ENCODE peak calls at places on chromosomes 16 and 17, in four cellular contexts. A, U, W and F are unnamed samples.

GRCh38 chr17:22512997-22513538 is 820.7 kb downstream of the KCNJ18 start:
- DNase-seq in A (peak; percentile 53), U (peak; percentile 53), W (peak; percentile 45), F (no peak)

GRCh38 chr16:21971856-21972255 is 18.7 kb downstream of the UQCRC2 start:
- DNase-seq in A (no peak), U (no peak), W (no peak), F (no peak)

GRCh38 chr17:15909481-15909991 is 35.4 kb upstream of the ADORA2B start:
- DNase-seq in A (no peak), U (no peak), W (peak; percentile 45), F (peak; percentile 20)

GRCh38 chr16:56413381-56413780 is 12.0 kb downstream of the AMFR start:
- DNase-seq in A (no peak), U (no peak), W (no peak), F (no peak)

GRCh38 chr17:29069526-29070041 is 26.6 kb downstream of the PIPOX start:
- DNase-seq in A (peak; percentile 39), U (peak; percentile 86), W (peak; percentile 62), F (no peak)

GRCh38 chr16:71263581-71263980 is 25.6 kb downstream of the CMTR2 start:
- DNase-seq in A (no peak), U (no peak), W (no peak), F (no peak)

GRCh38 chr17:170130-170654 is 11.3 kb downstream of the DOC2B start:
- DNase-seq in A (no peak), U (no peak), W (no peak), F (no peak)

GRCh38 chr17:81354252-81354943 is 40.9 kb upstream of the BAHCC1 start:
- DNase-seq in A (peak; percentile 7), U (no peak), W (no peak), F (no peak)

GRCh38 chr17:7355053-7355452 is at the start of gene TMEM95:
- DNase-seq in A (no peak), U (no peak), W (peak; percentile 76), F (no peak)

GRCh38 chr17:65918450-65918849 is 273.5 kb downstream of the CEP112 start:
- DNase-seq in A (no peak), U (no peak), W (no peak), F (no peak)

GRCh38 chr16:26644912-26645543 is 421.7 kb upstream of the C16orf82 start:
- DNase-seq in A (no peak), U (no peak), W (no peak), F (no peak)

GRCh38 chr17:38415250-38416194 is 12.7 kb upstream of the ARHGAP23 start:
- DNase-seq in A (peak; percentile 97), U (peak; percentile 37), W (no peak), F (no peak)

GRCh38 chr17:18967806-18968744 is 16.1 kb downstream of the SLC5A10 start:
- DNase-seq in A (peak; percentile 49), U (peak; percentile 59), W (no peak), F (peak; percentile 73)

GRCh38 chr17:67150826-67151225 is 94.2 kb downstream of the HELZ start:
- DNase-seq in A (no peak), U (no peak), W (no peak), F (no peak)

GRCh38 chr16:73019456-73020362 is 28.2 kb downstream of the ZFHX3 start:
- DNase-seq in A (peak; percentile 42), U (peak; percentile 7), W (no peak), F (no peak)

GRCh38 chr16:85402910-85403692 is 210.0 kb upstream of the GSE1 start:
- DNase-seq in A (peak; percentile 97), U (peak; percentile 95), W (peak; percentile 76), F (no peak)

GRCh38 chr17:34012709-34013375 is 242.2 kb upstream of the CCL2 start:
- DNase-seq in A (no peak), U (no peak), W (no peak), F (no peak)

GRCh38 chr16:61820398-61820797 is 215.8 kb downstream of the CDH8 start:
- DNase-seq in A (no peak), U (no peak), W (no peak), F (no peak)

GRCh38 chr17:73165616-73166404 is 1.0 kb downstream of the SSTR2 start:
- DNase-seq in A (peak; percentile 24), U (no peak), W (no peak), F (no peak)

GRCh38 chr16:10992797-10993196 is 48.4 kb downstream of the CLEC16A start:
- DNase-seq in A (peak; percentile 68), U (peak; percentile 84), W (no peak), F (peak; percentile 43)

GRCh38 chr17:32964541-32964940 is 27.1 kb upstream of the SPACA3 start:
- DNase-seq in A (no peak), U (no peak), W (no peak), F (no peak)

GRCh38 chr16:2364638-2365210 is 24.2 kb upstream of the ABCA3 start:
- DNase-seq in A (no peak), U (no peak), W (no peak), F (no peak)

GRCh38 chr17:79994602-79995001 is 41.1 kb downstream of the TBC1D16 start:
- DNase-seq in A (no peak), U (no peak), W (no peak), F (no peak)

DNA sequence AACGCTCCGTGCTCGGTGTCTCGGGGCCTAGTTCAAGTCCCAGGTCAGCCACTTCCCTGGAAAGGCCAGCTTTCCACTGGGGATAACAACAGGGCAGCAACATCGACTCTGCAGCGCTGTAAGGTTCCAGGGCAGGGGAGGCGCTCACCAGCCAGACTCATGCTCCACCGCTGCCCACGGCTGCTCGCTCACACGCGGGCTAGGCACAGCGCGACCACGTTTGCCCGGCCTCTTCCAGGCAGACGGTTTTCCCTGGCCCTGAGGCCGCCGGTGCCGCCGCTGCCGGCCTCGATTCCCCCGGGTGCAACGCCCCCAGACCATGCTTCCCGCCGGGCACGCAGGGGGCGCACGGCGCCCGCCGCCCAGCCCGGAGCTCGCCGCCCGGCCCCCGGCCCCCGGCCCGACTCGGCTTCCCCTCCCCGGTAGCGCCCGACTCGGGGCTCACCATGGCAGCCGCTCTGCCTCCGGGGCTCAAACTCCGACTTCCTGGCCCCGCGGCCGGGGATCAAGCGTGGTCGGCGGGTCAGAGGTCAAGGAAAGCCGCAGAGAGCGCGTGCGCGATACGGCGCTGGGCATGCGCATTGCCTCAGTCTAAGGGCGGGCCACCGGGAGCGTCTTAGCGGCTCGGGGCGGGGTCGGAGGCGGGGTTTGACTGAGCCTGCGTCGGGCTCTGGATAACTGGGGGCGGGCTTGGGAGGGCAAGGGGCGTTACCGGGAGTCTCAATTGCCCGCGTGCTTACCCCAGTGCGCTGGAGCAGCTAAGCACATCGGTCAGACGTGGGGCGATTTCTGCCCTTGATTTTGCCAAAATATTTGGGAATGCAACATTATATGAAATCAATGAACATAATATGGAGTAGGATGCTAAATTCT is at the start of gene PAM16:
- DNase-seq in A (peak; percentile 96), U (peak; percentile 98), W (peak; percentile 97), F (peak; percentile 98)
- TF ChIP-seq POLR2A in A (peak; percentile 61), U (peak; percentile 67), W (no peak), F (no peak)

GRCh38 chr17:59332890-59333377 is 1.5 kb downstream of the YPEL2 start:
- DNase-seq in A (peak; percentile 66), U (no peak), W (peak; percentile 53), F (peak; percentile 33)

GRCh38 chr17:59331929-59332889 is 754 bp downstream of the YPEL2 start:
- DNase-seq in A (peak; percentile 64), U (peak; percentile 14), W (peak; percentile 49), F (peak; percentile 57)

GRCh38 chr17:59329558-59330313 is 1.7 kb upstream of the YPEL2 start:
- DNase-seq in A (peak; percentile 93), U (peak; percentile 77), W (peak; percentile 79), F (peak; percentile 66)

GRCh38 chr17:59330314-59330942 is 1.0 kb upstream of the YPEL2 start:
- DNase-seq in A (peak; percentile 14), U (peak; percentile 16), W (peak; percentile 60), F (peak; percentile 77)

GRCh38 chr17:59331129-59331928 is at the start of gene YPEL2:
- DNase-seq in A (peak; percentile 96), U (peak; percentile 91), W (peak; percentile 98), F (peak; percentile 97)
- TF ChIP-seq POLR2A in A (peak; percentile 62), U (no peak), W (peak; percentile 74), F (no peak)

GRCh38 chr16:19446300-19446846 is 28.7 kb downstream of the TMC5 start:
- DNase-seq in A (no peak), U (no peak), W (no peak), F (no peak)

GRCh38 chr16:19446886-19447285 is 29.2 kb downstream of the TMC5 start:
- DNase-seq in A (no peak), U (no peak), W (no peak), F (no peak)

DNA sequence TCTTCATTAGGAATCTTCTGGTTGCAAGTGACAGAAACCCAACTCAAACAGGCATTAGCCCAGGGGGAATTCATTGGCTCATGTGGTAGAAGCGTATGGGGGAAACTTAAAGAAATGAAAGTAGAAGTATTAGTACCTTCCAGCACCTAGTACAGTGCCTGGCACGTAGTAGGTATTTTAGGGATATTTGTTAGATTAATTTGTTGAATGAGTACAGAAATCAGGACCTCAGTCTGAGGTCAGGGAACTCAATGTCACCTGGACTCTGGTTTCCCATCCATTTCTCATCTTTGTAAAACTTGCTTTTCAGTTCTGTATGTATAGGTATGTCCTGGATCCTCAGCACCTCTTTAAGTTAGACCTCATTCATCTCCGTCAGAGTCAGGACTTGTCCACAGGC is 32.5 kb downstream of the TMC5 start:
- DNase-seq in A (no peak), U (no peak), W (no peak), F (no peak)
- TF ChIP-seq POLR2A in A (no peak), U (no peak), W (no peak), F (no peak)

GRCh38 chr17:63972796-63973195 is at the start of gene SCN4A:
- DNase-seq in A (no peak), U (no peak), W (no peak), F (no peak)

GRCh38 chr17:63966646-63967265 is 6.0 kb downstream of the SCN4A start:
- DNase-seq in A (no peak), U (no peak), W (no peak), F (no peak)

GRCh38 chr17:63973247-63973646 is 529 bp upstream of the SCN4A start:
- DNase-seq in A (no peak), U (no peak), W (no peak), F (no peak)

GRCh38 chr17:63967953-63968352 is 4.8 kb downstream of the SCN4A start:
- DNase-seq in A (no peak), U (peak; percentile 19), W (no peak), F (no peak)

GRCh38 chr17:63969278-63969677 is 3.4 kb downstream of the SCN4A start:
- DNase-seq in A (no peak), U (no peak), W (no peak), F (no peak)
- TF ChIP-seq POLR2A in A (no peak), U (no peak), W (no peak), F (no peak)

DNA sequence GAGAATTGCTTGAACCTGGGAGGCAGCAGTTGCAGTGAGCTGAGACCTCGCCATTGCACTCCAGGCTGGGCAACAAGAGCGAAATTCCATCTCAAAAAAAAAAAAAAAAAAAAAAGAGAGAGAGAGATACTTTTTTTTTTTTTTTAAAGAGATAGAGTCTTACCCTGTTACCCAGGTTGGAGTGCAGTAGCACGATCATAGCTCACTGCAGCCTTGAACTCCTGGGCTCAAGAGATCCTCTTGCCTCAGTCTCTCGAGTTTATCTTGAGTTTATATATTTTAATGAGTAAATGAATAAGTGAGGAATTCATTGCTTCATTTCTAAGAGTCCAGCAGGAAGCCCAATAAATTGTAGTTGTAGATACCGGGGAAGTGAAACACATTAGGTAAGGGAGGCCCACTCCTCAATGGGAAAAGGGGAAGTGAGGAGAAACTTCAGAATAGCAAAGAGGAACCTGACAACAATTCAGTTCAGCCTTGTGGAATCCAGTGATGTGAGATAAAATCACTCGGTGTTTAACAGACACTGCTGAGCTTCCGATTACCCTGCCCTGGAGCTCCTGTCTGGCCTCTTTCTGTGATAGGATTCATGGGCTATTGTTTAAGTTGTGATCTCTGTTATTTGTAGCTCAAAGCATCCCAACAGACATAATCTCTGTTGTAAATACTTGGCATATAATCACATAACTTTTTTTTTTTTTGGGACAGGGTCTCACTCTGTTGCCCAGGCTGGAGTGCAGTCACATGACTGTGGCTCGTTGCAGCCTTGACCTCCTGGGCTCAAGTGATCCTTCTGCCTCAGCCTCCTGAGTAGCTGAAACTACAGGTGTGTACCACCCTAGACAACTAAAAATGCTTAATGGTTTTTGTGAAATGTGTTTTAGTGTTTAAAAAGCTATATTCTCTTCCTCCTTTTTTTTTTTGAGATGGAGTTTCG is 15.8 kb upstream of the ITGAM start:
- DNase-seq in A (peak; percentile 93), U (peak; percentile 51), W (no peak), F (no peak)
- TF ChIP-seq POLR2A in A (no peak), U (no peak), W (no peak), F (no peak)